ENCODE peak calls at places on chromosomes 12 and 14, in five cellular contexts. One of them, this sample, is unnamed.

GRCh38 chr12:131604146-131604844 is 106.6 kb upstream of the SFSWAP start:
- DNase-seq in IMR-90: no peak
- DNase-seq in NCI-H446: no peak
- DNase-seq in neural crest cell: no peak
- DNase-seq in activated CD8-positive, alpha-beta memory T cell treated with anti-CD3 and anti-CD28 coated beads, Interleukin-2, amount 50 U/mL, for 4 hours: peak
- DNase-seq in this sample: no peak

GRCh38 chr14:81231540-81231939 is 10.8 kb upstream of the GTF2A1 start:
- DNase-seq in NCI-H446: no peak
- DNase-seq in IMR-90: no peak
- DNase-seq in neural crest cell: no peak
- DNase-seq in activated CD8-positive, alpha-beta memory T cell treated with anti-CD3 and anti-CD28 coated beads, Interleukin-2, amount 50 U/mL, for 4 hours: no peak
- DNase-seq in this sample: no peak

GRCh38 chr14:74630881-74631690 is 19.0 kb upstream of the LTBP2 start:
- DNase-seq in neural crest cell: no peak
- DNase-seq in IMR-90: peak
- DNase-seq in NCI-H446: no peak
- DNase-seq in activated CD8-positive, alpha-beta memory T cell treated with anti-CD3 and anti-CD28 coated beads, Interleukin-2, amount 50 U/mL, for 4 hours: no peak
- DNase-seq in this sample: no peak

GRCh38 chr12:53399896-53400295 is 19.9 kb downstream of the SP1 start:
- DNase-seq in NCI-H446: no peak
- DNase-seq in neural crest cell: no peak
- DNase-seq in IMR-90: no peak
- DNase-seq in activated CD8-positive, alpha-beta memory T cell treated with anti-CD3 and anti-CD28 coated beads, Interleukin-2, amount 50 U/mL, for 4 hours: no peak
- DNase-seq in this sample: no peak

GRCh38 chr14:33997611-33998010 is 46.7 kb upstream of the EGLN3 start:
- DNase-seq in IMR-90: no peak
- DNase-seq in NCI-H446: no peak
- DNase-seq in neural crest cell: no peak
- DNase-seq in activated CD8-positive, alpha-beta memory T cell treated with anti-CD3 and anti-CD28 coated beads, Interleukin-2, amount 50 U/mL, for 4 hours: no peak
- DNase-seq in this sample: no peak

GRCh38 chr14:77128414-77128891 is 13.1 kb downstream of the ZDHHC22 start:
- DNase-seq in NCI-H446: no peak
- DNase-seq in activated CD8-positive, alpha-beta memory T cell treated with anti-CD3 and anti-CD28 coated beads, Interleukin-2, amount 50 U/mL, for 4 hours: no peak
- DNase-seq in IMR-90: no peak
- DNase-seq in neural crest cell: no peak
- DNase-seq in this sample: peak

GRCh38 chr12:58804749-58805148 is 115.6 kb downstream of the LRIG3 start:
- DNase-seq in neural crest cell: no peak
- DNase-seq in activated CD8-positive, alpha-beta memory T cell treated with anti-CD3 and anti-CD28 coated beads, Interleukin-2, amount 50 U/mL, for 4 hours: no peak
- DNase-seq in NCI-H446: no peak
- DNase-seq in IMR-90: no peak
- DNase-seq in this sample: no peak

GRCh38 chr12:68557011-68557715 is 53.5 kb upstream of the RAP1B start:
- DNase-seq in neural crest cell: no peak
- DNase-seq in NCI-H446: no peak
- DNase-seq in IMR-90: peak
- DNase-seq in activated CD8-positive, alpha-beta memory T cell treated with anti-CD3 and anti-CD28 coated beads, Interleukin-2, amount 50 U/mL, for 4 hours: no peak
- DNase-seq in this sample: peak

GRCh38 chr12:85866929-85867776 is 6.9 kb upstream of the NTS start:
- DNase-seq in NCI-H446: peak
- DNase-seq in IMR-90: peak
- DNase-seq in activated CD8-positive, alpha-beta memory T cell treated with anti-CD3 and anti-CD28 coated beads, Interleukin-2, amount 50 U/mL, for 4 hours: no peak
- DNase-seq in neural crest cell: peak
- DNase-seq in this sample: peak

GRCh38 chr14:100729982-100730381 is 3.3 kb downstream of the DLK1 start:
- DNase-seq in IMR-90: peak
- DNase-seq in NCI-H446: no peak
- DNase-seq in activated CD8-positive, alpha-beta memory T cell treated with anti-CD3 and anti-CD28 coated beads, Interleukin-2, amount 50 U/mL, for 4 hours: no peak
- DNase-seq in neural crest cell: no peak
- DNase-seq in this sample: no peak

GRCh38 chr12:122111070-122111750 is 32.7 kb downstream of the MLXIP start:
- DNase-seq in activated CD8-positive, alpha-beta memory T cell treated with anti-CD3 and anti-CD28 coated beads, Interleukin-2, amount 50 U/mL, for 4 hours: no peak
- DNase-seq in NCI-H446: no peak
- DNase-seq in IMR-90: no peak
- DNase-seq in neural crest cell: no peak
- DNase-seq in this sample: peak

GRCh38 chr14:75430106-75430505 is 2.3 kb downstream of the JDP2 start:
- DNase-seq in NCI-H446: no peak
- DNase-seq in neural crest cell: no peak
- DNase-seq in IMR-90: peak
- DNase-seq in activated CD8-positive, alpha-beta memory T cell treated with anti-CD3 and anti-CD28 coated beads, Interleukin-2, amount 50 U/mL, for 4 hours: no peak
- DNase-seq in this sample: no peak

GRCh38 chr12:50275545-50275944 is 7.8 kb downstream of the LIMA1 start:
- DNase-seq in activated CD8-positive, alpha-beta memory T cell treated with anti-CD3 and anti-CD28 coated beads, Interleukin-2, amount 50 U/mL, for 4 hours: no peak
- DNase-seq in neural crest cell: no peak
- DNase-seq in NCI-H446: no peak
- DNase-seq in IMR-90: no peak
- DNase-seq in this sample: no peak

GRCh38 chr14:64704743-64705405 is 650 bp downstream of the PLEKHG3 start:
- DNase-seq in NCI-H446: no peak
- DNase-seq in activated CD8-positive, alpha-beta memory T cell treated with anti-CD3 and anti-CD28 coated beads, Interleukin-2, amount 50 U/mL, for 4 hours: no peak
- DNase-seq in IMR-90: peak
- DNase-seq in neural crest cell: peak
- DNase-seq in this sample: no peak

GRCh38 chr14:100734031-100734990 is 7.6 kb downstream of the DLK1 start:
- DNase-seq in activated CD8-positive, alpha-beta memory T cell treated with anti-CD3 and anti-CD28 coated beads, Interleukin-2, amount 50 U/mL, for 4 hours: no peak
- DNase-seq in NCI-H446: no peak
- DNase-seq in neural crest cell: no peak
- DNase-seq in IMR-90: no peak
- DNase-seq in this sample: no peak

GRCh38 chr12:53235742-53236442 is 3.9 kb upstream of the RARG start:
- DNase-seq in neural crest cell: no peak
- DNase-seq in activated CD8-positive, alpha-beta memory T cell treated with anti-CD3 and anti-CD28 coated beads, Interleukin-2, amount 50 U/mL, for 4 hours: no peak
- DNase-seq in NCI-H446: no peak
- DNase-seq in IMR-90: no peak
- DNase-seq in this sample: no peak

GRCh38 chr14:101022916-101023435 is 119.5 kb upstream of the RTL1 start:
- DNase-seq in neural crest cell: no peak
- DNase-seq in IMR-90: no peak
- DNase-seq in activated CD8-positive, alpha-beta memory T cell treated with anti-CD3 and anti-CD28 coated beads, Interleukin-2, amount 50 U/mL, for 4 hours: no peak
- DNase-seq in NCI-H446: no peak
- DNase-seq in this sample: no peak

GRCh38 chr12:101939856-101940265 is 62.5 kb downstream of the DRAM1 start:
- DNase-seq in NCI-H446: no peak
- DNase-seq in activated CD8-positive, alpha-beta memory T cell treated with anti-CD3 and anti-CD28 coated beads, Interleukin-2, amount 50 U/mL, for 4 hours: peak
- DNase-seq in neural crest cell: peak
- DNase-seq in IMR-90: peak
- DNase-seq in this sample: no peak

GRCh38 chr14:26841361-26841760 is 243.5 kb upstream of the NOVA1 start:
- DNase-seq in NCI-H446: no peak
- DNase-seq in IMR-90: no peak
- DNase-seq in activated CD8-positive, alpha-beta memory T cell treated with anti-CD3 and anti-CD28 coated beads, Interleukin-2, amount 50 U/mL, for 4 hours: no peak
- DNase-seq in neural crest cell: no peak
- DNase-seq in this sample: peak

GRCh38 chr12:124678421-124678893 is 111.0 kb upstream of the NCOR2 start:
- DNase-seq in activated CD8-positive, alpha-beta memory T cell treated with anti-CD3 and anti-CD28 coated beads, Interleukin-2, amount 50 U/mL, for 4 hours: no peak
- DNase-seq in neural crest cell: peak
- DNase-seq in NCI-H446: no peak
- DNase-seq in IMR-90: no peak
- DNase-seq in this sample: no peak

GRCh38 chr12:106342397-106343212 is 14.9 kb upstream of the POLR3B start:
- DNase-seq in NCI-H446: no peak
- DNase-seq in IMR-90: peak
- DNase-seq in neural crest cell: no peak
- DNase-seq in activated CD8-positive, alpha-beta memory T cell treated with anti-CD3 and anti-CD28 coated beads, Interleukin-2, amount 50 U/mL, for 4 hours: no peak
- DNase-seq in this sample: peak

GRCh38 chr14:104891664-104892500 is 26.8 kb downstream of the CEP170B start:
- DNase-seq in activated CD8-positive, alpha-beta memory T cell treated with anti-CD3 and anti-CD28 coated beads, Interleukin-2, amount 50 U/mL, for 4 hours: peak
- DNase-seq in NCI-H446: no peak
- DNase-seq in neural crest cell: no peak
- DNase-seq in IMR-90: no peak
- DNase-seq in this sample: no peak

GRCh38 chr14:99261916-99262787 is 9.8 kb downstream of the BCL11B start:
- DNase-seq in activated CD8-positive, alpha-beta memory T cell treated with anti-CD3 and anti-CD28 coated beads, Interleukin-2, amount 50 U/mL, for 4 hours: peak
- DNase-seq in NCI-H446: no peak
- DNase-seq in neural crest cell: no peak
- DNase-seq in IMR-90: no peak
- DNase-seq in this sample: peak

GRCh38 chr12:12115531-12115930 is 44.8 kb downstream of the BCL2L14 start:
- DNase-seq in neural crest cell: no peak
- DNase-seq in NCI-H446: no peak
- DNase-seq in activated CD8-positive, alpha-beta memory T cell treated with anti-CD3 and anti-CD28 coated beads, Interleukin-2, amount 50 U/mL, for 4 hours: no peak
- DNase-seq in IMR-90: no peak
- DNase-seq in this sample: no peak

GRCh38 chr12:94560416-94561221 is 89.7 kb downstream of the TMCC3 start:
- DNase-seq in activated CD8-positive, alpha-beta memory T cell treated with anti-CD3 and anti-CD28 coated beads, Interleukin-2, amount 50 U/mL, for 4 hours: no peak
- DNase-seq in NCI-H446: no peak
- DNase-seq in IMR-90: peak
- DNase-seq in neural crest cell: no peak
- DNase-seq in this sample: peak

GRCh38 chr12:27970391-27970980 is 2.0 kb downstream of the PTHLH start:
- DNase-seq in activated CD8-positive, alpha-beta memory T cell treated with anti-CD3 and anti-CD28 coated beads, Interleukin-2, amount 50 U/mL, for 4 hours: no peak
- DNase-seq in NCI-H446: no peak
- DNase-seq in IMR-90: peak
- DNase-seq in neural crest cell: peak
- DNase-seq in this sample: peak

GRCh38 chr14:69708586-69709169 is 58.3 kb upstream of the SRSF5 start:
- DNase-seq in activated CD8-positive, alpha-beta memory T cell treated with anti-CD3 and anti-CD28 coated beads, Interleukin-2, amount 50 U/mL, for 4 hours: no peak
- DNase-seq in NCI-H446: no peak
- DNase-seq in neural crest cell: peak
- DNase-seq in IMR-90: no peak
- DNase-seq in this sample: no peak

This sample was measured in foreskin keratinocyte.